ENCODE peak calls at places on chromosomes 1 and 21, in eight cellular contexts. O is T-helper 2 cell; A is mesenchymal stem cell; X is effector CD4-positive, alpha-beta T cell; J is GDM1; L is GM23338; R is NCI-H524; G is GM03348. T is an unnamed sample.

GRCh38 chr21:27819299-27819698 is 852.4 kb upstream of the ADAMTS5 start:
- DNase-seq in O (no peak), A (no peak), X (no peak), J (no peak), L (no peak), R (no peak), G (no peak), T (no peak)

GRCh38 chr1:154759196-154759595 is 110.9 kb downstream of the KCNN3 start:
- DNase-seq in O (peak), A (no peak), X (peak), J (no peak), L (no peak), R (no peak), G (no peak), T (no peak)

GRCh38 chr21:37006243-37006520 is 320 bp upstream of the RIPPLY3 start:
- DNase-seq in O (no peak), A (no peak), X (no peak), J (no peak), L (no peak), R (no peak), G (peak), T (no peak)

GRCh38 chr1:11355594-11356467 is 82.8 kb downstream of the UBIAD1 start:
- DNase-seq in O (no peak), A (no peak), X (no peak), J (no peak), L (peak), R (peak), G (no peak), T (no peak)

GRCh38 chr21:43819511-43820405 is 30.4 kb downstream of the RRP1 start:
- DNase-seq in O (no peak), A (no peak), X (no peak), J (no peak), L (no peak), R (no peak), G (no peak), T (no peak)

GRCh38 chr1:167033646-167034045 is 44.6 kb downstream of the MAEL start:
- DNase-seq in O (no peak), A (no peak), X (no peak), J (no peak), L (no peak), R (no peak), G (no peak), T (no peak)

GRCh38 chr1:27658951-27659496 is 13.0 kb downstream of the IFI6 start:
- DNase-seq in O (no peak), A (peak), X (peak), J (no peak), L (peak), R (no peak), G (peak), T (peak)

GRCh38 chr1:75265792-75266191 is 131.6 kb downstream of the LHX8 start:
- DNase-seq in O (peak), A (peak), X (no peak), J (no peak), L (peak), R (peak), G (peak), T (no peak)

GRCh38 chr1:37305841-37306240 is 168.5 kb upstream of the ZC3H12A start:
- DNase-seq in O (no peak), A (no peak), X (no peak), J (no peak), L (no peak), R (peak), G (no peak), T (no peak)

GRCh38 chr1:201184734-201185453 is 5.7 kb upstream of the IGFN1 start:
- DNase-seq in O (no peak), A (peak), X (no peak), J (no peak), L (peak), R (no peak), G (peak), T (no peak)

T was measured in effector memory CD8-positive, alpha-beta T cell.